ENCODE peak calls at places on chromosome 12, in ten cellular contexts. Q, Z, F, P, M, X, T, V, K and G are unnamed samples.

GRCh38 chr12:100959481-100959880 is 164.9 kb downstream of the ANO4 start:
- DNase-seq in Q (peak), Z (no peak), F (no peak), P (peak), M (no peak), X (no peak), T (no peak), V (no peak), K (no peak), G (no peak)

GRCh38 chr12:116771651-116772050 is 33.5 kb downstream of the RNFT2 start:
- DNase-seq in Q (no peak), Z (no peak), F (no peak), P (no peak), M (no peak), X (no peak), T (no peak), V (no peak), K (no peak), G (no peak)

GRCh38 chr12:85277900-85278597 is 2.0 kb upstream of the ALX1 start:
- DNase-seq in Q (no peak), Z (no peak), F (no peak), P (no peak), M (no peak), X (no peak), T (no peak), V (no peak), K (no peak), G (no peak)

GRCh38 chr12:57248934-57249742 is 1.8 kb downstream of the STAC3 start:
- DNase-seq in Q (no peak), Z (no peak), F (no peak), P (no peak), M (no peak), X (no peak), T (no peak), V (no peak), K (no peak), G (no peak)

GRCh38 chr12:49092086-49092815 is 2.4 kb downstream of the DHH start:
- DNase-seq in Q (no peak), Z (peak), F (peak), P (no peak), M (no peak), X (peak), T (no peak), V (no peak), K (no peak), G (no peak)

GRCh38 chr12:76946451-76946850 is 67.6 kb upstream of the CSRP2 start:
- DNase-seq in Q (no peak), Z (no peak), F (no peak), P (no peak), M (no peak), X (no peak), T (no peak), V (no peak), K (no peak), G (no peak)

GRCh38 chr12:67182551-67182950 is 86.6 kb upstream of the CAND1 start:
- DNase-seq in Q (no peak), Z (no peak), F (no peak), P (no peak), M (no peak), X (no peak), T (no peak), V (no peak), K (no peak), G (no peak)

GRCh38 chr12:111596985-111597730 is 2.0 kb downstream of the ATXN2 start:
- DNase-seq in Q (peak), Z (peak), F (no peak), P (peak), M (no peak), X (peak), T (peak), V (no peak), K (peak), G (no peak)

GRCh38 chr12:88633312-88633711 is 53.0 kb upstream of the KITLG start:
- DNase-seq in Q (peak), Z (no peak), F (no peak), P (no peak), M (no peak), X (no peak), T (no peak), V (no peak), K (no peak), G (no peak)

GRCh38 chr12:27970391-27970980 is 2.0 kb downstream of the PTHLH start:
- DNase-seq in Q (no peak), Z (no peak), F (no peak), P (no peak), M (no peak), X (peak), T (no peak), V (no peak), K (no peak), G (no peak)

GRCh38 chr12:12676605-12677004 is 19.4 kb downstream of the GPR19 start:
- DNase-seq in Q (no peak), Z (no peak), F (no peak), P (no peak), M (no peak), X (no peak), T (no peak), V (no peak), K (no peak), G (no peak)

GRCh38 chr12:116597886-116598285 is 38.7 kb downstream of the MAP1LC3B2 start:
- DNase-seq in Q (no peak), Z (no peak), F (no peak), P (no peak), M (no peak), X (no peak), T (no peak), V (no peak), K (no peak), G (no peak)

GRCh38 chr12:57216014-57216891 is at the start of gene NXPH4:
- DNase-seq in Q (no peak), Z (no peak), F (peak), P (no peak), M (no peak), X (peak), T (no peak), V (no peak), K (peak), G (no peak)

GRCh38 chr12:121443193-121443829 is 43.4 kb downstream of the RNF34 start:
- DNase-seq in Q (peak), Z (peak), F (peak), P (peak), M (peak), X (peak), T (peak), V (peak), K (peak), G (peak)

GRCh38 chr12:99334737-99335136 is 312.8 kb upstream of the GARIN6 start:
- DNase-seq in Q (no peak), Z (no peak), F (no peak), P (no peak), M (no peak), X (no peak), T (no peak), V (no peak), K (peak), G (no peak)

GRCh38 chr12:99111600-99111999 is 466.5 kb downstream of the APAF1 start:
- DNase-seq in Q (no peak), Z (no peak), F (no peak), P (no peak), M (no peak), X (no peak), T (no peak), V (no peak), K (peak), G (no peak)

GRCh38 chr12:46459111-46459510 is 86.5 kb upstream of the SLC38A2 start:
- DNase-seq in Q (peak), Z (no peak), F (no peak), P (peak), M (peak), X (peak), T (no peak), V (peak), K (no peak), G (no peak)

GRCh38 chr12:110957652-110958051 is 37.3 kb upstream of the MYL2 start:
- DNase-seq in Q (no peak), Z (no peak), F (no peak), P (no peak), M (no peak), X (no peak), T (no peak), V (no peak), K (no peak), G (no peak)

GRCh38 chr12:67484788-67485480 is 163.6 kb upstream of the DYRK2 start:
- DNase-seq in Q (no peak), Z (no peak), F (no peak), P (no peak), M (no peak), X (no peak), T (no peak), V (no peak), K (no peak), G (no peak)

GRCh38 chr12:130787445-130788410 is 51.3 kb downstream of the STX2 start:
- DNase-seq in Q (no peak), Z (no peak), F (no peak), P (no peak), M (no peak), X (no peak), T (no peak), V (no peak), K (no peak), G (no peak)

GRCh38 chr12:29944269-29945000 is 160.7 kb upstream of the TMTC1 start:
- DNase-seq in Q (peak), Z (no peak), F (no peak), P (no peak), M (no peak), X (no peak), T (no peak), V (no peak), K (no peak), G (no peak)

GRCh38 chr12:104436790-104437189 is 20.0 kb upstream of the CHST11 start:
- DNase-seq in Q (no peak), Z (no peak), F (no peak), P (no peak), M (no peak), X (no peak), T (no peak), V (no peak), K (no peak), G (no peak)

GRCh38 chr12:96335270-96335669 is 65.0 kb downstream of the CDK17 start:
- DNase-seq in Q (no peak), Z (no peak), F (no peak), P (no peak), M (no peak), X (no peak), T (no peak), V (no peak), K (no peak), G (no peak)

GRCh38 chr12:128205145-128205544 is 61.8 kb upstream of the TMEM132C start:
- DNase-seq in Q (no peak), Z (no peak), F (no peak), P (no peak), M (no peak), X (no peak), T (no peak), V (no peak), K (no peak), G (no peak)

GRCh38 chr12:24226745-24227350 is 277.4 kb upstream of the SOX5 start:
- DNase-seq in Q (peak), Z (no peak), F (no peak), P (peak), M (peak), X (no peak), T (no peak), V (peak), K (no peak), G (no peak)

GRCh38 chr12:6635856-6636521 is at the start of gene LPAR5:
- DNase-seq in Q (no peak), Z (peak), F (no peak), P (no peak), M (peak), X (peak), T (no peak), V (no peak), K (no peak), G (no peak)

GRCh38 chr12:20474443-20474842 is 106.1 kb downstream of the PDE3A start:
- DNase-seq in Q (no peak), Z (no peak), F (no peak), P (no peak), M (no peak), X (no peak), T (no peak), V (no peak), K (no peak), G (no peak)

GRCh38 chr12:74780458-74781241 is 243.0 kb downstream of the ATXN7L3B start:
- DNase-seq in Q (peak), Z (no peak), F (no peak), P (no peak), M (no peak), X (no peak), T (no peak), V (no peak), K (no peak), G (peak)

GRCh38 chr12:68324531-68324930 is 7.6 kb downstream of the MDM1 start:
- DNase-seq in Q (no peak), Z (no peak), F (no peak), P (no peak), M (no peak), X (no peak), T (no peak), V (no peak), K (no peak), G (no peak)

GRCh38 chr12:95546491-95546813 is 4.8 kb downstream of the USP44 start:
- DNase-seq in Q (no peak), Z (no peak), F (no peak), P (no peak), M (no peak), X (no peak), T (no peak), V (no peak), K (no peak), G (no peak)

GRCh38 chr12:93530358-93530757 is 42.1 kb upstream of the SOCS2 start:
- DNase-seq in Q (no peak), Z (no peak), F (no peak), P (no peak), M (no peak), X (no peak), T (no peak), V (no peak), K (no peak), G (no peak)